ENCODE peak calls at places on chromosomes 11 and 22, in seven cellular contexts. One of them, this sample, is unnamed.

GRCh38 chr11:22723257-22723656 is 56.8 kb downstream of the GAS2 start:
- DNase-seq in CD4-positive, CD25-positive, alpha-beta regulatory T cell: no peak
- DNase-seq in testis: no peak
- DNase-seq in Peyer's patch: no peak
- DNase-seq in small intestine: no peak
- DNase-seq in WERI-Rb-1: no peak
- DNase-seq in HCT116: no peak
- DNase-seq in this sample: no peak

GRCh38 chr11:128471138-128471661 is 116.2 kb downstream of the ETS1 start:
- DNase-seq in CD4-positive, CD25-positive, alpha-beta regulatory T cell: no peak
- DNase-seq in testis: no peak
- DNase-seq in Peyer's patch: peak; percentile 82
- DNase-seq in small intestine: peak; percentile 58
- DNase-seq in WERI-Rb-1: no peak
- DNase-seq in HCT116: no peak
- DNase-seq in this sample: no peak

GRCh38 chr11:123576082-123576481 is 78.3 kb downstream of the SCN3B start:
- DNase-seq in CD4-positive, CD25-positive, alpha-beta regulatory T cell: no peak
- DNase-seq in testis: no peak
- DNase-seq in Peyer's patch: no peak
- DNase-seq in small intestine: no peak
- DNase-seq in WERI-Rb-1: no peak
- DNase-seq in HCT116: no peak
- DNase-seq in this sample: no peak

GRCh38 chr22:19943665-19944026 is 2.0 kb upstream of the TXNRD2 start:
- DNase-seq in CD4-positive, CD25-positive, alpha-beta regulatory T cell: no peak
- DNase-seq in testis: no peak
- DNase-seq in Peyer's patch: no peak
- DNase-seq in small intestine: no peak
- DNase-seq in WERI-Rb-1: no peak
- DNase-seq in HCT116: no peak
- DNase-seq in this sample: no peak

GRCh38 chr11:131785801-131786200 is 415.4 kb downstream of the NTM start:
- DNase-seq in CD4-positive, CD25-positive, alpha-beta regulatory T cell: no peak
- DNase-seq in testis: no peak
- DNase-seq in Peyer's patch: no peak
- DNase-seq in small intestine: no peak
- DNase-seq in WERI-Rb-1: no peak
- DNase-seq in HCT116: no peak
- DNase-seq in this sample: no peak

GRCh38 chr22:38881464-38881871 is 9.5 kb upstream of the CBX6 start:
- DNase-seq in CD4-positive, CD25-positive, alpha-beta regulatory T cell: no peak
- DNase-seq in testis: peak; percentile 67
- DNase-seq in Peyer's patch: no peak
- DNase-seq in small intestine: no peak
- DNase-seq in WERI-Rb-1: no peak
- DNase-seq in HCT116: no peak
- DNase-seq in this sample: no peak

GRCh38 chr22:49623176-49623575 is 204.5 kb downstream of the BRD1 start:
- DNase-seq in CD4-positive, CD25-positive, alpha-beta regulatory T cell: no peak
- DNase-seq in testis: no peak
- DNase-seq in Peyer's patch: no peak
- DNase-seq in small intestine: no peak
- DNase-seq in WERI-Rb-1: no peak
- DNase-seq in HCT116: no peak
- DNase-seq in this sample: no peak

GRCh38 chr22:48866906-48867597 is 960.6 kb downstream of the BRD1 start:
- DNase-seq in CD4-positive, CD25-positive, alpha-beta regulatory T cell: no peak
- DNase-seq in testis: no peak
- DNase-seq in Peyer's patch: no peak
- DNase-seq in small intestine: no peak
- DNase-seq in WERI-Rb-1: no peak
- DNase-seq in HCT116: no peak
- DNase-seq in this sample: no peak

GRCh38 chr11:67099841-67100324 is 19.2 kb upstream of the KDM2A start:
- DNase-seq in CD4-positive, CD25-positive, alpha-beta regulatory T cell: no peak
- DNase-seq in testis: no peak
- DNase-seq in Peyer's patch: no peak
- DNase-seq in small intestine: no peak
- DNase-seq in WERI-Rb-1: no peak
- DNase-seq in HCT116: no peak
- DNase-seq in this sample: no peak

GRCh38 chr11:38791346-38791961 is 2193.4 kb upstream of the RAG2 start:
- DNase-seq in CD4-positive, CD25-positive, alpha-beta regulatory T cell: no peak
- DNase-seq in testis: peak; percentile 73
- DNase-seq in Peyer's patch: no peak
- DNase-seq in small intestine: peak; percentile 58
- DNase-seq in WERI-Rb-1: peak; percentile 54
- DNase-seq in HCT116: peak; percentile 8
- DNase-seq in this sample: peak; percentile 60

GRCh38 chr11:10459029-10459970 is 4.2 kb downstream of the AMPD3 start:
- DNase-seq in CD4-positive, CD25-positive, alpha-beta regulatory T cell: peak; percentile 45
- DNase-seq in testis: peak; percentile 35
- DNase-seq in Peyer's patch: peak; percentile 61
- DNase-seq in small intestine: peak; percentile 31
- DNase-seq in WERI-Rb-1: peak; percentile 59
- DNase-seq in HCT116: no peak
- DNase-seq in this sample: peak; percentile 51

GRCh38 chr22:41092023-41092817 is at the start of gene EP300:
- DNase-seq in CD4-positive, CD25-positive, alpha-beta regulatory T cell: peak; percentile 85
- DNase-seq in testis: peak; percentile 92
- DNase-seq in Peyer's patch: peak; percentile 94
- DNase-seq in small intestine: peak; percentile 81
- DNase-seq in WERI-Rb-1: peak; percentile 87
- DNase-seq in HCT116: peak; percentile 40
- DNase-seq in this sample: peak; percentile 86

GRCh38 chr22:50601669-50602337 is 1.2 kb downstream of the MAPK8IP2 start:
- DNase-seq in CD4-positive, CD25-positive, alpha-beta regulatory T cell: no peak
- DNase-seq in testis: no peak
- DNase-seq in Peyer's patch: no peak
- DNase-seq in small intestine: no peak
- DNase-seq in WERI-Rb-1: no peak
- DNase-seq in HCT116: no peak
- DNase-seq in this sample: no peak

GRCh38 chr11:116467809-116468208 is 305.0 kb downstream of the BUD13 start:
- DNase-seq in CD4-positive, CD25-positive, alpha-beta regulatory T cell: no peak
- DNase-seq in testis: no peak
- DNase-seq in Peyer's patch: no peak
- DNase-seq in small intestine: no peak
- DNase-seq in WERI-Rb-1: no peak
- DNase-seq in HCT116: no peak
- DNase-seq in this sample: no peak

GRCh38 chr11:134216816-134217215 is 7.0 kb downstream of the NCAPD3 start:
- DNase-seq in CD4-positive, CD25-positive, alpha-beta regulatory T cell: no peak
- DNase-seq in testis: peak; percentile 67
- DNase-seq in Peyer's patch: no peak
- DNase-seq in small intestine: no peak
- DNase-seq in WERI-Rb-1: no peak
- DNase-seq in HCT116: no peak
- DNase-seq in this sample: no peak

GRCh38 chr22:46592390-46592872 is 27.8 kb upstream of the GRAMD4 start:
- DNase-seq in CD4-positive, CD25-positive, alpha-beta regulatory T cell: no peak
- DNase-seq in testis: no peak
- DNase-seq in Peyer's patch: peak; percentile 80
- DNase-seq in small intestine: no peak
- DNase-seq in WERI-Rb-1: no peak
- DNase-seq in HCT116: no peak
- DNase-seq in this sample: peak; percentile 56

GRCh38 chr11:65822760-65823528 is 10.8 kb upstream of the SNX32 start:
- DNase-seq in CD4-positive, CD25-positive, alpha-beta regulatory T cell: no peak
- DNase-seq in testis: no peak
- DNase-seq in Peyer's patch: no peak
- DNase-seq in small intestine: peak; percentile 61
- DNase-seq in WERI-Rb-1: no peak
- DNase-seq in HCT116: no peak
- DNase-seq in this sample: no peak

GRCh38 chr22:44181033-44181911 is 547 bp downstream of the PARVG start:
- DNase-seq in CD4-positive, CD25-positive, alpha-beta regulatory T cell: peak; percentile 54
- DNase-seq in testis: no peak
- DNase-seq in Peyer's patch: peak; percentile 75
- DNase-seq in small intestine: peak; percentile 29
- DNase-seq in WERI-Rb-1: no peak
- DNase-seq in HCT116: no peak
- DNase-seq in this sample: no peak
- H3K27ac ChIP-seq in CD4-positive, CD25-positive, alpha-beta regulatory T cell: peak overlapping the region; percentile 78
- H3K27ac ChIP-seq in testis: peak overlapping the region; percentile 45
- H3K27ac ChIP-seq in Peyer's patch: peak overlapping the region; percentile 79
- H3K27ac ChIP-seq in small intestine: peak overlapping the region; percentile 63
- H3K27ac ChIP-seq in WERI-Rb-1: no peak overlapping the region
- H3K27ac ChIP-seq in HCT116: no peak overlapping the region
- H3K27ac ChIP-seq in this sample: no peak overlapping the region

DNA sequence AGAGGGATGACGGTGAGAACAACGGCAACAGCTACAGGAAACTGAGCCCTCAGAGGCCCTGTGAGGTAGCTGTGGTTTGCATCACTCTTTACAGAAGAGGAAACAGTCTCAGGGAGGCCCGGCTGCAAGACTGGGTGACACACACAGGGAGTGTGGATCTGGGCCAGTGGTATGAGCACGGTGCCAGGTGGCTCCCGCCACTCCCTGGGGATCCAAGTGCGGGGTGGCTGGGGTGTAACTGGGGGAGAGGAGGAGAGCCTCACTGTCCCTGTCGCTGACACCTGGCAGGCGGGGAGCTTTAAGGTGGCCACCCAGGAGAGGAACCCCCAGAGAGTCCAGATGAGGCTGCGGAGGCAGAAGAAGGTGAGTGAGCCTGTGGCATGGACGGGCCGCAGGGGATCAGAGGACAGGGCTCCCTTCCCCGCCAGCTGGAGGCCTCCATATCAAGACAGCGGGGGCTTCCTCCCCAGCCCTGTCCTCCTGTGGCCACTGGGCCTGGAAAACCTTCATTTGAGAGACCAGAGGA is 5.6 kb downstream of the RGL4 start:
- DNase-seq in CD4-positive, CD25-positive, alpha-beta regulatory T cell: peak; percentile 52
- DNase-seq in testis: no peak
- DNase-seq in Peyer's patch: peak; percentile 83
- DNase-seq in small intestine: peak; percentile 58
- DNase-seq in WERI-Rb-1: no peak
- DNase-seq in HCT116: no peak
- DNase-seq in this sample: no peak
- H3K27ac ChIP-seq in CD4-positive, CD25-positive, alpha-beta regulatory T cell: peak overlapping the region; percentile 91
- H3K27ac ChIP-seq in testis: no peak overlapping the region
- H3K27ac ChIP-seq in Peyer's patch: peak overlapping the region; percentile 77
- H3K27ac ChIP-seq in small intestine: peak overlapping the region; percentile 86
- H3K27ac ChIP-seq in WERI-Rb-1: no peak overlapping the region
- H3K27ac ChIP-seq in HCT116: no peak overlapping the region
- H3K27ac ChIP-seq in this sample: no peak overlapping the region

DNA sequence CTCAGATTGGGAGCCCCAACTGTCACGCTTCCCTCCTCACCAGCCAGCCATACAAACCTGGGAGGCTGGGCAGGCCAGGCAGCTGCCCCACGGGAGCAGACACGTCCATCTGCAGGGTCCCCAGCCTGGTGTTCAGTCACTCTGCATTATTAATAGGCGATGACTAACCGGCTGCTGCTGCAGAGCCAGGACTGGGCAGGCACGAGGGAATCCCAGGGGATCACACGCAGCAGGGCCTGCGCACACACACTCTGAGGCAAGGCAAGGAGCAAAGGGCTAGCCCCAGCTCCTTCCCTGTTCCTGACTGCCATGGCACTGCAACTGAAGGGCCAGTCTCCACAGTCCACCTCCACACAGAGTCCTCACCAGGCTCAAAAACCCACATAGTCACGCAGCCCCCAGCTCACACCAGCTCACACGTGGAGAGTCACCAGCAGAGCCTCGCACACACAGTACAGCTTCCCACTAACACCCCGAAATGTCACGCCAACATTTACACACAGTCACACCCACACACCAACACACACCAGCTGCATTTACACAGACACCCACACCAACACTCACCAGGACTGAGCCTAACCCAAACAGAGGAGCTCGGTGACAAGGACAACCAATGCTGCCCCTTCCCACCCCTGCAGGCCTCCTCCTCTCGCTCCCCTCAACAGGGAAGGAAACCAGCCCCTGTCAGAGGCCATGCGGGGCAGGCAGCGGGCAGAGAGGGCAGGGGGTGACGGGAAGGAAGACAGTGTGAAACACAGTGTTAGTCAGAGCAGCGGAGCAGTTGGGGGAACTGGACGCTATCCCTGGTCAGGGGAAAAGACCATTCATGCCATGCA is 47.4 kb downstream of the NRXN2 start:
- DNase-seq in CD4-positive, CD25-positive, alpha-beta regulatory T cell: no peak
- DNase-seq in testis: peak; percentile 73
- DNase-seq in Peyer's patch: no peak
- DNase-seq in small intestine: no peak
- DNase-seq in WERI-Rb-1: peak; percentile 62
- DNase-seq in HCT116: no peak
- DNase-seq in this sample: no peak
- H3K27ac ChIP-seq in CD4-positive, CD25-positive, alpha-beta regulatory T cell: no peak overlapping the region
- H3K27ac ChIP-seq in testis: no peak overlapping the region
- H3K27ac ChIP-seq in Peyer's patch: no peak overlapping the region
- H3K27ac ChIP-seq in small intestine: no peak overlapping the region
- H3K27ac ChIP-seq in WERI-Rb-1: no peak overlapping the region
- H3K27ac ChIP-seq in HCT116: no peak overlapping the region
- H3K27ac ChIP-seq in this sample: peak overlapping the region; percentile 16

GRCh38 chr11:111331711-111332479 is 33.5 kb downstream of the POU2AF3 start:
- DNase-seq in CD4-positive, CD25-positive, alpha-beta regulatory T cell: no peak
- DNase-seq in testis: no peak
- DNase-seq in Peyer's patch: no peak
- DNase-seq in small intestine: no peak
- DNase-seq in WERI-Rb-1: no peak
- DNase-seq in HCT116: no peak
- DNase-seq in this sample: no peak
- H3K27ac ChIP-seq in CD4-positive, CD25-positive, alpha-beta regulatory T cell: no peak overlapping the region
- H3K27ac ChIP-seq in testis: peak overlapping the region; percentile 15
- H3K27ac ChIP-seq in Peyer's patch: peak overlapping the region; percentile 42
- H3K27ac ChIP-seq in small intestine: no peak overlapping the region
- H3K27ac ChIP-seq in WERI-Rb-1: no peak overlapping the region
- H3K27ac ChIP-seq in HCT116: no peak overlapping the region
- H3K27ac ChIP-seq in this sample: no peak overlapping the region